ENCODE peak calls at places on chromosomes 11 and 22, in ten cellular contexts. R is bronchial epithelial cell; E is fibroblast of mammary gland; S is cardiac muscle cell; W is K562; G is right atrium auricular region; L is gastrocnemius medialis; M is ovary; T is tibial artery; Q is CD4-positive, alpha-beta T cell. D is an unnamed sample.

GRCh38 chr22:39710380-39711117 is 140.0 kb downstream of the CACNA1I start:
- DNase-seq in R (no peak), E (no peak), S (no peak), W (no peak), G (no peak), L (no peak), M (peak), T (no peak), Q (no peak), D (no peak)

GRCh38 chr11:13868710-13869403 is 93.7 kb upstream of the SPON1 start:
- DNase-seq in R (peak), E (no peak), S (no peak), W (no peak), G (no peak), L (no peak), M (no peak), T (no peak), Q (no peak), D (no peak)

GRCh38 chr11:11246166-11246565 is 106.9 kb downstream of the CSNK2A3 start:
- DNase-seq in R (no peak), E (no peak), S (no peak), W (no peak), G (no peak), L (no peak), M (no peak), T (no peak), Q (no peak), D (no peak)

GRCh38 chr11:64165482-64165841 is 451 bp downstream of the MACROD1 start:
- DNase-seq in R (no peak), E (no peak), S (peak), W (no peak), G (no peak), L (no peak), M (no peak), T (no peak), Q (no peak), D (peak)

GRCh38 chr11:62574363-62575057 is 819 bp upstream of the EEF1G start:
- DNase-seq in R (no peak), E (no peak), S (no peak), W (peak), G (no peak), L (no peak), M (peak), T (no peak), Q (no peak), D (no peak)

GRCh38 chr11:30465192-30465591 is 121.0 kb downstream of the MPPED2 start:
- DNase-seq in R (no peak), E (no peak), S (no peak), W (no peak), G (no peak), L (no peak), M (no peak), T (no peak), Q (no peak), D (no peak)

GRCh38 chr11:125001073-125001764 is 47.2 kb downstream of the CCDC15 start:
- DNase-seq in R (peak), E (peak), S (no peak), W (no peak), G (no peak), L (no peak), M (no peak), T (no peak), Q (no peak), D (no peak)

GRCh38 chr22:40238425-40239344 is 61.0 kb downstream of the TNRC6B start:
- DNase-seq in R (peak), E (peak), S (no peak), W (no peak), G (peak), L (peak), M (no peak), T (peak), Q (no peak), D (no peak)

GRCh38 chr11:94730153-94730552 is 38.0 kb upstream of the AMOTL1 start:
- DNase-seq in R (no peak), E (no peak), S (no peak), W (no peak), G (no peak), L (no peak), M (no peak), T (no peak), Q (no peak), D (no peak)

GRCh38 chr11:47001666-47002285 is 65.2 kb downstream of the CSTPP1 start:
- DNase-seq in R (no peak), E (peak), S (no peak), W (no peak), G (no peak), L (no peak), M (no peak), T (no peak), Q (no peak), D (no peak)

GRCh38 chr11:97968071-97968470 is 1052.7 kb upstream of the CNTN5 start:
- DNase-seq in R (peak), E (no peak), S (no peak), W (no peak), G (no peak), L (no peak), M (no peak), T (no peak), Q (no peak), D (no peak)

GRCh38 chr11:1839204-1839923 is 583 bp downstream of the TNNI2 start:
- DNase-seq in R (no peak), E (no peak), S (no peak), W (no peak), G (no peak), L (peak), M (no peak), T (no peak), Q (no peak), D (no peak)

GRCh38 chr11:118164885-118165284 is 11.6 kb downstream of the SCN2B start:
- DNase-seq in R (no peak), E (no peak), S (no peak), W (no peak), G (no peak), L (no peak), M (no peak), T (no peak), Q (no peak), D (no peak)

GRCh38 chr11:45930951-45931563 is 8.6 kb downstream of the LARGE2 start:
- DNase-seq in R (peak), E (no peak), S (no peak), W (no peak), G (no peak), L (no peak), M (no peak), T (no peak), Q (no peak), D (no peak)

GRCh38 chr22:50531546-50532352 is 1.9 kb upstream of the TYMP start:
- DNase-seq in R (peak), E (peak), S (peak), W (no peak), G (peak), L (peak), M (no peak), T (peak), Q (peak), D (peak)

GRCh38 chr11:69356703-69357457 is 62.9 kb downstream of the MYEOV start:
- DNase-seq in R (no peak), E (peak), S (no peak), W (no peak), G (peak), L (no peak), M (no peak), T (no peak), Q (no peak), D (no peak)

GRCh38 chr11:59196777-59197176 is 15.9 kb downstream of the MPEG1 start:
- DNase-seq in R (no peak), E (no peak), S (no peak), W (no peak), G (no peak), L (no peak), M (no peak), T (no peak), Q (no peak), D (no peak)

GRCh38 chr11:112810951-112811350 is 150.3 kb upstream of the NCAM1 start:
- DNase-seq in R (peak), E (no peak), S (no peak), W (no peak), G (no peak), L (no peak), M (no peak), T (no peak), Q (no peak), D (no peak)

GRCh38 chr11:65500262-65501004 is 1.6 kb downstream of the MALAT1 start:
- DNase-seq in R (peak), E (peak), S (no peak), W (no peak), G (no peak), L (no peak), M (peak), T (peak), Q (peak), D (peak)

GRCh38 chr11:31060880-31061279 is 308.7 kb downstream of the DCDC1 start:
- DNase-seq in R (no peak), E (peak), S (peak), W (no peak), G (no peak), L (no peak), M (no peak), T (no peak), Q (no peak), D (peak)

GRCh38 chr11:114321621-114322257 is 25.5 kb downstream of the NNMT start:
- DNase-seq in R (peak), E (peak), S (no peak), W (no peak), G (no peak), L (no peak), M (no peak), T (peak), Q (no peak), D (no peak)

GRCh38 chr22:50191041-50191740 is 5.5 kb downstream of the TRABD start:
- DNase-seq in R (no peak), E (no peak), S (peak), W (no peak), G (no peak), L (no peak), M (no peak), T (no peak), Q (peak), D (no peak)

GRCh38 chr11:126640186-126640585 is 284.7 kb downstream of the ST3GAL4 start:
- DNase-seq in R (no peak), E (no peak), S (peak), W (no peak), G (no peak), L (no peak), M (no peak), T (no peak), Q (no peak), D (no peak)

GRCh38 chr11:119484741-119485605 is 62.0 kb upstream of the THY1 start:
- DNase-seq in R (no peak), E (no peak), S (no peak), W (peak), G (peak), L (no peak), M (no peak), T (peak), Q (no peak), D (no peak)

GRCh38 chr22:36439481-36440271 is 41.8 kb downstream of the TXN2 start:
- DNase-seq in R (peak), E (peak), S (no peak), W (peak), G (no peak), L (no peak), M (peak), T (no peak), Q (no peak), D (no peak)

GRCh38 chr11:84890706-84891105 is 736.4 kb downstream of the DLG2 start:
- DNase-seq in R (no peak), E (peak), S (peak), W (no peak), G (no peak), L (no peak), M (no peak), T (no peak), Q (no peak), D (no peak)

GRCh38 chr11:123193742-123194141 is 1.3 kb downstream of the CLMP start:
- DNase-seq in R (no peak), E (peak), S (no peak), W (no peak), G (no peak), L (no peak), M (no peak), T (no peak), Q (no peak), D (no peak)

GRCh38 chr11:1844221-1845094 is 5.7 kb downstream of the TNNI2 start:
- DNase-seq in R (no peak), E (peak), S (no peak), W (peak), G (peak), L (no peak), M (no peak), T (no peak), Q (no peak), D (no peak)

GRCh38 chr11:72534859-72535547 is 100.7 kb upstream of the CLPB start:
- DNase-seq in R (no peak), E (no peak), S (peak), W (no peak), G (no peak), L (no peak), M (no peak), T (no peak), Q (no peak), D (no peak)

GRCh38 chr11:78586452-78587046 is 11.9 kb upstream of the NARS2 start:
- DNase-seq in R (peak), E (peak), S (no peak), W (peak), G (no peak), L (no peak), M (no peak), T (no peak), Q (no peak), D (no peak)

GRCh38 chr11:20599424-20600346 is at the start of gene SLC6A5:
- DNase-seq in R (peak), E (peak), S (peak), W (peak), G (no peak), L (no peak), M (no peak), T (no peak), Q (no peak), D (peak)

GRCh38 chr11:69296890-69297224 is 2.9 kb downstream of the MYEOV start:
- DNase-seq in R (no peak), E (no peak), S (no peak), W (no peak), G (no peak), L (no peak), M (no peak), T (peak), Q (no peak), D (no peak)

GRCh38 chr11:111629499-111629898 is 27.2 kb downstream of the SIK2 start:
- DNase-seq in R (peak), E (no peak), S (no peak), W (no peak), G (no peak), L (no peak), M (no peak), T (no peak), Q (no peak), D (no peak)

GRCh38 chr11:111623527-111624030 is 21.3 kb downstream of the SIK2 start:
- DNase-seq in R (peak), E (no peak), S (no peak), W (no peak), G (no peak), L (no peak), M (no peak), T (no peak), Q (no peak), D (no peak)

GRCh38 chr11:111620518-111620917 is 18.3 kb downstream of the SIK2 start:
- DNase-seq in R (no peak), E (no peak), S (no peak), W (no peak), G (no peak), L (no peak), M (no peak), T (no peak), Q (no peak), D (no peak)

GRCh38 chr11:111627591-111627990 is 25.3 kb downstream of the SIK2 start:
- DNase-seq in R (no peak), E (peak), S (no peak), W (no peak), G (no peak), L (no peak), M (no peak), T (no peak), Q (no peak), D (no peak)

DNA sequence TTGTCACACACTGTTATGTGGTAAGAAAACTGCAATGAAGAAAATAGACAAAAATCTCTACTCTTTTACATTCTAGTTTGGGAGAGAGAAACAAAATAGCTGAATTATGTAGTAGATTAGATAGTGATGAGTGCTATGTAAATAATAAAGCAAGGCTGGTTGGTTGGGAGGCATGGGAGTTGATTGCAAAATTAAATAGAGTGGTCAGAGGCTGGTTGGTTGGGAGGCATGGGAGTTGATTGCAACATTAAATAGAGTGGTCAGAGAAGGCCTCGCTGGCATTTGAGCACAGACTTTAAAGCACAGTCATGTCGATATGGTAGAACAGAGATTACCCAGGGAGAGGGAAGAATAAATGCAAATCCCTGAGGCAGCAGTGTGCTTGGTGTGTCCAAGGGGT is 22.4 kb downstream of the SIK2 start:
- DNase-seq in R (no peak), E (no peak), S (no peak), W (no peak), G (no peak), L (no peak), M (no peak), T (no peak), Q (no peak), D (no peak)
- TF ChIP-seq CTCF in R (no peak), E (no peak), S (no peak), W (no peak), G (no peak), L (no peak), M (no peak), T (no peak), Q (no peak), D (no peak)

GRCh38 chr11:32487270-32487669 is 51.9 kb upstream of the WT1 start:
- DNase-seq in R (no peak), E (no peak), S (peak), W (peak), G (no peak), L (no peak), M (no peak), T (no peak), Q (no peak), D (no peak)
- TF ChIP-seq CTCF in R (peak), E (no peak), S (peak), W (peak), G (no peak), L (no peak), M (no peak), T (no peak), Q (no peak), D (peak)

GRCh38 chr11:36141595-36141994 is 147.6 kb downstream of the COMMD9 start:
- DNase-seq in R (no peak), E (no peak), S (no peak), W (no peak), G (no peak), L (no peak), M (no peak), T (no peak), Q (no peak), D (no peak)
- TF ChIP-seq CTCF in R (no peak), E (no peak), S (no peak), W (no peak), G (no peak), L (no peak), M (no peak), T (no peak), Q (no peak), D (no peak)

DNA sequence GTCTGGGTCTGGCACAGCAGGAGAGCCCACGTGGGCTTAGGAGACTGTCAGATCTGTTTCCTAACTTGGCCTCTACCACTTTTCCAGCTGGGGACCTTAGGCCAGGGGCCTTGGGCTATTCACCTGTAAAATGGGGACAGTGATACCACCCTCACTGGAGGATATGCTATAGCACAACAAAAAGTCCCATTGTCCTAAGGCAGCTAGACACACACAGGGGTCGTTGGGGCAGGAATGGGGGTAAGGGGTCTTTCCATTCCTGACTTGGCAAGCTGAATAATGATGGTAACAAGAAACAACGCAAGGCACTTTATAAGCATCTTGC is 2.6 kb upstream of the SH3BP1 start:
- DNase-seq in R (no peak), E (no peak), S (no peak), W (no peak), G (no peak), L (no peak), M (no peak), T (no peak), Q (no peak), D (no peak)
- TF ChIP-seq CTCF in R (no peak), E (no peak), S (no peak), W (no peak), G (no peak), L (no peak), M (no peak), T (no peak), Q (no peak), D (no peak)

DNA sequence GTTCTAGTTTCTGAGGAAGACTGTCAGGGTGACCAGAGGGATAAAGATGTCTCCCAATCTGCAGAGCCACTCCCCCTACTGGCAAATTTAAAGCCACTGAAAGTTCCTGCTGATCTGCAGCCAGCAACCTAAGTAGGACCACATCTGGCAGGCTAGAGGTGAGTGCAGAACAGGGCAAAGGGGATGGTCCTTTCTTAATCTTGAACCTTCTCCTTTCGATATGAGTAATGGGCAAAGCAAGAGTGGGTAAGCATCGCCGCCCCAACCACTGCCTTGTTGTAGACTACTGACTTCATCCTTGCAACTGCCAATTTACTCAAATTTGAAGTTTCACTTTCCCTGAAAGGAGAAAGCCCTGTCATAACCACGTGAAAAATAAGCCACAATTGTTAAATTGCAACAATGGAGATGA is 30.7 kb downstream of the SCUBE2 start:
- DNase-seq in R (peak), E (peak), S (peak), W (peak), G (no peak), L (no peak), M (no peak), T (no peak), Q (no peak), D (no peak)
- TF ChIP-seq CTCF in R (peak), E (peak), S (peak), W (peak), G (no peak), L (no peak), M (no peak), T (no peak), Q (no peak), D (no peak)

DNA sequence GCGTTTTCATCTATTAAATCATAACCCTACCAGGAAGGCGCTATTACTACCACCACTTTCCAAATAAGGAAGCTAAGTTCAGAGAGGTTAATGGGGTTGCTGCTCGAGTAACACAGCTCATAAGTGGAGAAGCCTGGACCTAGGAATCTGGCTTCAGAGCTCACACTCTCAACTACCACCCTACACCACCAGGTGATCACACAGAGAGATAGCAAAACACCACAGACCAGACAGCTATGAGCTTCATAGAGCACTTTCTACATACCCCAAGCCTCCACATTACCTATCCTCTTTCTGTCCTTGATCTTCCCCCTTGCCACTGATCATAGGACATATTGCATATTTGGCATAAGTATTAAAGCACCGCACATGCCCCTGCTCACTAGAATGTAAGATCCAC is 65.4 kb downstream of the TIMP3 start:
- DNase-seq in R (no peak), E (no peak), S (no peak), W (no peak), G (no peak), L (no peak), M (no peak), T (no peak), Q (no peak), D (no peak)
- TF ChIP-seq CTCF in R (no peak), E (no peak), S (no peak), W (no peak), G (no peak), L (no peak), M (no peak), T (no peak), Q (no peak), D (no peak)

DNA sequence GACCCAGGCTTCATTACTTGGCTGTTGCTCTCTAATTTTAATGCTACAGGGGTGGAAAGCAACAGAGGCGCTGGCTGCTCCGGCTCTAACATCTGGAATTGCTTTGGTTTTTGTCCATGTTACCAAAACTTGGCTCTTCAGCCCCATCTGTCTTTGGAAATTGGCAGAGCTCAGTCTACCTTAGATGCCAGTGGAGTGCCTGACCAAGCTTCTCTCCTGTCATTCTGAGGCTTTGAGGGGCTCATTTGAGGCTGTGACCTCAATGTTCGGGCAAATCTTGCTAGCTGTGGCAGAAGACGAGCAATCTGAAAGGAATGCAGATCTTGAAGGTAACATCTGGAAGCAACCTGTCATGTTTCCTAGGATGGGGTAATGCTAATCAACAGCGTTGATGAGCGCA is 409.5 kb upstream of the SYN3 start:
- DNase-seq in R (no peak), E (peak), S (no peak), W (no peak), G (no peak), L (no peak), M (no peak), T (no peak), Q (no peak), D (no peak)
- TF ChIP-seq CTCF in R (peak), E (peak), S (peak), W (no peak), G (peak), L (no peak), M (no peak), T (no peak), Q (no peak), D (no peak)

D was measured in neural crest cell.